ENCODE peak calls at places on chromosomes 5 and 9, in five cellular contexts. L is stomach, D is heart right ventricle, U is IMR-90, A is tibial artery. S is an unnamed sample.

GRCh38 chr5:135108992-135109391 is 75.0 kb upstream of the PITX1 start:
- DNase-seq in U (no peak), D (no peak), A (no peak), L (no peak), S (no peak)

GRCh38 chr5:37715957-37716356 is 123.9 kb downstream of the GDNF start:
- DNase-seq in A (no peak), D (no peak), U (peak; percentile 51), L (no peak), S (no peak)

GRCh38 chr5:131630208-131630962 is 4.6 kb downstream of the RAPGEF6 start:
- DNase-seq in L (no peak), A (no peak), U (no peak), D (no peak), S (peak; percentile 66)

GRCh38 chr5:83751201-83751600 is 30.5 kb upstream of the HAPLN1 start:
- DNase-seq in L (no peak), U (no peak), D (no peak), A (no peak), S (no peak)

GRCh38 chr9:137365552-137366444 is 57.2 kb downstream of the EXD3 start:
- DNase-seq in D (no peak), U (no peak), A (no peak), L (no peak), S (no peak)

GRCh38 chr5:174271316-174271715 is 225.8 kb downstream of the NSG2 start:
- DNase-seq in U (no peak), L (no peak), A (no peak), D (no peak), S (no peak)

GRCh38 chr5:173163219-173163618 is 18.9 kb downstream of the BNIP1 start:
- DNase-seq in U (peak; percentile 55), A (no peak), L (no peak), D (peak; percentile 8), S (no peak)

GRCh38 chr9:83477571-83477970 is 60.6 kb downstream of the FRMD3 start:
- DNase-seq in A (no peak), L (no peak), D (no peak), U (no peak), S (peak; percentile 12)

GRCh38 chr5:24630925-24631324 is 13.9 kb downstream of the CDH10 start:
- DNase-seq in D (no peak), L (no peak), U (no peak), A (no peak), S (no peak)

GRCh38 chr9:85744481-85744880 is 2.7 kb upstream of the AGTPBP1 start:
- DNase-seq in L (no peak), A (no peak), D (no peak), U (no peak), S (no peak)

DNA sequence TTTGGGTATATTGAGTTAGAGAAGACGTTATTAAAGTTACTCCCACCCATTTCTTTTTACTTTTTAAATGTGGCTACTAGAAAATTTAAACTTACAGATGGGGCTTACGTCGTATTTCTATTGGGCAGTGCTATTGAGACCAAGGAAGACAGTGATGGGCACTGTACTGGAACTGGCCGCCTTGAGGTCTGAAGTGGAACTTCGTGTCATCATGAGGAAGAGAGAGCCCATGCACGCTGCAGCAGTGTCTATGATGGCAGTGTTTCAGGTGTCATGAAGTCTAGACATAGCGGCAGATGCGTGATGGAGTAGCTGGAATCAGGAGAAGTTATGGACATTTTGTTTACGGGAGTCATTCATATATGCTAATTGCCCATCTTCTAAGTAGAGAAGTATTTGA is 143.7 kb downstream of the LRRC70 start:
- DNase-seq in A (no peak), L (no peak), D (no peak), U (no peak), S (no peak)
- TF ChIP-seq CTCF in A (no peak), L (no peak), D (no peak), U (no peak), S (no peak)

GRCh38 chr5:59656351-59657254 is 236.9 kb downstream of the PDE4D start:
- DNase-seq in A (no peak), U (no peak), D (no peak), L (no peak), S (no peak)

GRCh38 chr5:59654691-59655090 is 238.8 kb downstream of the PDE4D start:
- DNase-seq in U (no peak), L (no peak), D (no peak), A (no peak), S (peak; percentile 83)

GRCh38 chr5:59652449-59652848 is 241.1 kb downstream of the PDE4D start:
- DNase-seq in D (no peak), L (no peak), A (no peak), U (no peak), S (no peak)

GRCh38 chr5:59660737-59661136 is 232.8 kb downstream of the PDE4D start:
- DNase-seq in L (no peak), U (peak; percentile 2), A (no peak), D (no peak), S (peak; percentile 27)

DNA sequence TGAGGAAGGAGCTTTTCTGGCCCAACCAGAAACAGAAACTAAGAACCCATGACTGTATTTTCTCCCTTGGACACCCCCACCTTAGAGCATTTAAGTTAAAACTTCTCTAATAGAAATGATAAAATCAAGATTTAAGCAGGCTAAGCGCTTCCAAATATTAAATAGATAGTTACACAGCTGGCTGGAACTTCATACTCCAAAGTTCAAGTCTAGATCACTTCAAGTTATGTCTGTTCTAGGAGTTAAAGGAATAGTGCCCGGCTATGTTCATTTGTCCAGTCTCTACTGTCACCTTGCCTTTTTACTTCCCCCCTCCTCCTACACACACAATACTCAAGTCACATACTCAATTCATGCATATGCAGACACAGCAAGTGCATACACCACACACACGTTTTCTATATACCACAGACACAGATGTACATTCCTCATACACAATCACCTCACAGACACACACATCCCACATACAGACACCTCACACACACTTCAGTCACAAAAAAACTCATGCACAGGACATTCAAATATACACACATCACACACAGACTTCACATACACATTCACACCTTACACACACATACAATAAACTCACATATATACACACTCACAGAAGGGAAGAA is 237.7 kb downstream of the PDE4D start:
- DNase-seq in A (no peak), L (no peak), D (no peak), U (no peak), S (no peak)
- H3K27me3 ChIP-seq in A (no peaks in the 10 kb centered on the region), L (no peaks in the 10 kb centered on the region), D (no peaks in the 10 kb centered on the region), U (no peaks in the 10 kb centered on the region), S (no peaks in the 10 kb centered on the region)

GRCh38 chr5:68382640-68383039 is 167.1 kb downstream of the PIK3R1 start:
- DNase-seq in D (no peak), U (peak; percentile 6), A (peak; percentile 41), L (no peak), S (peak; percentile 74)

GRCh38 chr5:68383888-68384310 is 168.3 kb downstream of the PIK3R1 start:
- DNase-seq in U (no peak), D (no peak), L (no peak), A (no peak), S (peak; percentile 46)

GRCh38 chr5:68387107-68387506 is 171.6 kb downstream of the PIK3R1 start:
- DNase-seq in D (no peak), L (no peak), U (no peak), A (no peak), S (no peak)

GRCh38 chr5:68381909-68382308 is 166.4 kb downstream of the PIK3R1 start:
- DNase-seq in U (no peak), D (no peak), A (peak; percentile 84), L (no peak), S (no peak)

DNA sequence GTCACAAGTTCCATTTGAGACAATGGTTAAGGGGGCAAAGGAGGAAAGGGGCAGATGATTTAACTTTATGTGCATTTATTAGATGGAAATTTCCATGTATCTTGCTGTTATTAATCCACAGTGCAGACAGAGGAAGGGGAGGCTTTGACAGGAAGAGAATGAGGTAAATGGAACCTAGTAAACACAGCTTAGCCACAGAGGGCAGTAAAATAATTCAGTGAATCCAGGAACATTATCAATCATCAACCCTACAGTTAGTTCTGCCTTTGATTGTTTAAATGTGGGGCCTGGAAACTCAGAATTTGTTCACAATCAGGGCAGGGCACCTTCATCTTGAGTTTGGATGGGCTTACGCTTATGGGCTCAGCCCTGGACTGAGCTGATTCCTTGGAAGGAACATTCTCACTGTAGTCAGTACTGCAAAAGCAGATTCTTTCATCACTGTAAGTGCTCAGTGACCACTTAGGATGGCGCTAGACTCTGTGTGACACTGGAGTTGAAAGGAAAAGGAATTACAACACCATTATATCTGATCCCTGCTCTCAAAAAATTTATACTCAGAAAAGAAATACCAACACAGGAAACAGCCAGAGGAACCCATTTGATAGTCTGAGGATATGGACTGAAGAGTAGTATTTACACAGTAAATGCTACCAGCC is 169.5 kb downstream of the PIK3R1 start:
- DNase-seq in A (no peak), U (no peak), L (no peak), D (no peak), S (no peak)
- TF ChIP-seq CTCF in A (no peak), U (no peak), L (no peak), D (no peak), S (no peak)

DNA sequence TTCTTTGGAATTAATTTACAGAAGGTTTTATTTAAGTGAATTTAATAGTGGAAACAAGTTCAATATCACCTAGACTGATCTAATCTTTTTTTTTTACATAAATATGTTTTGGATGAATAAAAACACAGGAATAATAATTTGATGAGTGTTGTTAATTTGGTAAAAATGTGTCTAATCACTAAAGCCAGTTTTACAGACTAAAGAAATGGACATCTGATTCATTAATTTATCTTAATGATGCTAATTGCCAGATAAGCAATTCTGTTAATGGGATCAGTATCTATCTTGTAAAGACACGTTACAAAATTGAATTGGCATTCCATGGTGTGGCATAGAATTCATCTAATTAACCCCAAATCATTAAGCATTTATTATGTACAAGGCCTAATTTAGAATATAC is 743.3 kb upstream of the CDH6 start:
- DNase-seq in D (no peak), L (no peak), U (no peak), A (no peak), S (no peak)
- H3K27me3 ChIP-seq in D (no peaks in the 10 kb centered on the region), L (no peaks in the 10 kb centered on the region), U (no peaks in the 10 kb centered on the region), A (no peaks in the 10 kb centered on the region), S (no peaks in the 10 kb centered on the region)

GRCh38 chr9:133063500-133064231 is 1.9 kb downstream of the CEL start:
- DNase-seq in L (no peak), A (no peak), U (no peak), D (no peak), S (no peak)
- TF ChIP-seq CTCF in L (no peak), A (no peak), U (no peak), D (no peak), S (no peak)

GRCh38 chr5:73625905-73626811 is at the start of gene ARHGEF28:
- DNase-seq in U (peak; percentile 28), A (peak; percentile 26), D (peak; percentile 36), L (peak; percentile 87), S (peak; percentile 53)

GRCh38 chr5:73624888-73625287 is 1.1 kb upstream of the ARHGEF28 start:
- DNase-seq in A (no peak), U (no peak), D (no peak), L (no peak), S (no peak)

GRCh38 chr5:73629456-73629855 is 3.5 kb downstream of the ARHGEF28 start:
- DNase-seq in A (no peak), D (no peak), U (no peak), L (no peak), S (no peak)

GRCh38 chr5:73625314-73625904 is 587 bp upstream of the ARHGEF28 start:
- DNase-seq in D (no peak), U (peak; percentile 10), A (no peak), L (no peak), S (no peak)

DNA sequence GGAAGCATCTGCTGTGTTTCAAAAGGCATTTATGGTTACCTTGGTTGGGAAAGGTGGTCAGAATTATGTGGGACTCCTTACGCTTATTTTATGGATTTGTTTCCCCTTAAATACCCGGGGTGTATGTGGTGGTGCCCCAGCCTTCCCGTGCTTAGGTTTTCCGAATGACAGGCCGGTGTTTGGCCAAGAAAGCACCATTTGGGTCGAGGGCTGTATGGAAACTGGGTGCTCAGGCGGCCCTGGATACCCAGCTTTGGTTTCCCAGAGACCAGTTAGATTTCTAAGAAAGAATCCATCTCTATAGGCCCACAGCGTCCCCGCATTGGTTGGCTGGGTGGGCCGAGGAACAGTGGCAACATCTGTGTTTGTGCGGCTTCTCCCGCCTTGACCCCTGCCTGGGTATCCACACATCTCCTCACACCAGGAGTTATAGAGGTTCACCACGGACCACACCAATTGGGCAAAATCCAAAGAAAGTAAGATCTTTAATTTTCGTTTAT is 868 bp downstream of the ARHGEF28 start:
- DNase-seq in L (no peak), U (no peak), A (no peak), D (no peak), S (no peak)
- H3K27me3 ChIP-seq in L (peaks cover 5% of the 10 kb centered on the region), U (no peaks in the 10 kb centered on the region), A (no peaks in the 10 kb centered on the region), D (peaks cover 30% of the 10 kb centered on the region), S (no peaks in the 10 kb centered on the region)

S was measured in bronchial epithelial cell.